ENCODE peak calls at places on chromosomes 11 and 22, in five cellular contexts. E is Peyer's patch; T is NCI-H345; Q is CD4-positive, alpha-beta T cell; Z is iPS-NIHi11. F is an unnamed sample.

GRCh38 chr22:27115816-27116256 is 458.4 kb downstream of the MIAT start:
- DNase-seq in E (no peak), Q (no peak), Z (no peak), T (no peak), F (no peak)

GRCh38 chr11:123630126-123630531 is 24.3 kb downstream of the SCN3B start:
- DNase-seq in T (no peak), Q (no peak), E (no peak), Z (no peak), F (no peak)

GRCh38 chr11:103668859-103669258 is 367.6 kb upstream of the DDI1 start:
- DNase-seq in T (no peak), E (no peak), Z (no peak), Q (no peak), F (no peak)

GRCh38 chr11:46916251-46916650 is 2.1 kb downstream of the LRP4 start:
- DNase-seq in Q (no peak), T (no peak), E (no peak), Z (no peak), F (no peak)

GRCh38 chr11:3922056-3922455 is 66.6 kb downstream of the STIM1 start:
- DNase-seq in Q (no peak), T (no peak), E (no peak), Z (no peak), F (no peak)

GRCh38 chr22:38316340-38317236 is 645 bp downstream of the CSNK1E start:
- DNase-seq in Z (peak; percentile 70), T (peak; percentile 28), E (peak; percentile 79), Q (peak; percentile 51), F (no peak)

GRCh38 chr11:17219016-17219415 is 11.2 kb upstream of the PIK3C2A start:
- DNase-seq in T (no peak), E (no peak), Q (no peak), Z (no peak), F (no peak)

GRCh38 chr11:117409511-117409910 is 81.9 kb downstream of the CEP164 start:
- DNase-seq in E (no peak), Z (no peak), Q (no peak), T (no peak), F (no peak)

GRCh38 chr11:3609416-3610265 is 32.2 kb downstream of the ART5 start:
- DNase-seq in E (no peak), T (peak; percentile 47), Z (peak; percentile 77), Q (no peak), F (no peak)

GRCh38 chr11:128346808-128347207 is 240.6 kb downstream of the ETS1 start:
- DNase-seq in Z (no peak), Q (no peak), T (no peak), E (no peak), F (no peak)

GRCh38 chr11:13896990-13897353 is 65.6 kb upstream of the SPON1 start:
- DNase-seq in T (no peak), E (no peak), Q (no peak), Z (no peak), F (no peak)

GRCh38 chr11:85718991-85719807 is 33.2 kb upstream of the CCDC89 start:
- DNase-seq in E (no peak), T (no peak), Q (no peak), Z (peak; percentile 61), F (no peak)

GRCh38 chr11:129960216-129961214 is 42.1 kb downstream of the PRDM10 start:
- DNase-seq in Z (no peak), T (no peak), Q (no peak), E (no peak), F (no peak)

GRCh38 chr11:45180888-45181594 is 34.6 kb downstream of the PRDM11 start:
- DNase-seq in E (peak; percentile 83), Z (peak; percentile 89), Q (peak; percentile 13), T (no peak), F (peak; percentile 61)

GRCh38 chr11:64723117-64723906 is at the start of gene NRXN2:
- DNase-seq in Q (peak; percentile 82), Z (peak; percentile 98), E (peak; percentile 83), T (peak; percentile 87), F (no peak)

GRCh38 chr11:113468666-113469345 is 6.4 kb downstream of the DRD2 start:
- DNase-seq in Z (no peak), Q (no peak), T (no peak), E (no peak), F (no peak)

GRCh38 chr11:123227763-123228488 is 32.9 kb upstream of the CLMP start:
- DNase-seq in E (no peak), Q (no peak), Z (no peak), T (no peak), F (no peak)

GRCh38 chr11:116656011-116656410 is 116.8 kb downstream of the BUD13 start:
- DNase-seq in Q (no peak), T (no peak), Z (no peak), E (no peak), F (no peak)

GRCh38 chr11:15888596-15889345 is 467.6 kb downstream of the SOX6 start:
- DNase-seq in T (no peak), Z (no peak), Q (no peak), E (no peak), F (no peak)

GRCh38 chr11:115552773-115553438 is 48.7 kb upstream of the CADM1 start:
- DNase-seq in Q (no peak), Z (no peak), E (no peak), T (no peak), F (no peak)

GRCh38 chr22:48340191-48340590 is 1487.5 kb downstream of the BRD1 start:
- DNase-seq in Z (no peak), T (no peak), E (peak; percentile 26), Q (no peak), F (no peak)

GRCh38 chr11:19890308-19890707 is 177.7 kb downstream of the NAV2 start:
- DNase-seq in E (no peak), Z (peak; percentile 20), T (no peak), Q (no peak), F (no peak)

GRCh38 chr11:33912405-33913361 is 20.8 kb upstream of the LMO2 start:
- DNase-seq in E (no peak), Q (no peak), T (peak; percentile 25), Z (no peak), F (peak; percentile 75)

GRCh38 chr22:21633481-21633880 is 921 bp downstream of the CCDC116 start:
- DNase-seq in Q (no peak), E (no peak), Z (no peak), T (no peak), F (no peak)

GRCh38 chr11:59782080-59782479 is 26.9 kb downstream of the STX3 start:
- DNase-seq in T (no peak), E (no peak), Z (no peak), Q (no peak), F (no peak)

GRCh38 chr11:117072517-117073218 is 25.6 kb downstream of the SIK3 start:
- DNase-seq in Z (no peak), E (no peak), Q (no peak), T (no peak), F (no peak)

GRCh38 chr11:3106736-3107524 is 49.7 kb upstream of the CARS1 start:
- DNase-seq in E (peak; percentile 29), Z (peak; percentile 52), Q (no peak), T (peak; percentile 26), F (no peak)

GRCh38 chr11:12143461-12144258 is 33.3 kb downstream of the MICAL2 start:
- DNase-seq in T (no peak), E (no peak), Z (no peak), Q (no peak), F (no peak)

GRCh38 chr11:25625094-25625493 is 706.8 kb upstream of the ANO3 start:
- DNase-seq in Z (no peak), T (peak; percentile 7), Q (no peak), E (no peak), F (no peak)

GRCh38 chr11:131771471-131771870 is 401.1 kb downstream of the NTM start:
- DNase-seq in Z (no peak), T (no peak), Q (no peak), E (no peak), F (no peak)

GRCh38 chr11:85052636-85053035 is 574.5 kb downstream of the DLG2 start:
- DNase-seq in T (no peak), Z (no peak), Q (no peak), E (no peak), F (no peak)

GRCh38 chr11:79025622-79026021 is 415.2 kb downstream of the TENM4 start:
- DNase-seq in Q (no peak), E (no peak), Z (peak; percentile 33), T (no peak), F (no peak)

GRCh38 chr11:8283510-8284272 is 20.0 kb upstream of the LMO1 start:
- DNase-seq in T (no peak), Z (peak; percentile 70), E (peak; percentile 40), Q (no peak), F (no peak)

GRCh38 chr11:13965337-13965736 is 2.8 kb downstream of the SPON1 start:
- DNase-seq in T (no peak), E (peak; percentile 69), Z (peak; percentile 40), Q (no peak), F (no peak)

GRCh38 chr11:22725079-22725478 is 58.7 kb downstream of the GAS2 start:
- DNase-seq in E (no peak), T (no peak), Q (no peak), Z (no peak), F (no peak)

GRCh38 chr22:47129902-47130301 is 367.5 kb downstream of the TBC1D22A start:
- DNase-seq in Q (no peak), E (peak; percentile 92), Z (no peak), T (no peak), F (peak; percentile 69)

GRCh38 chr11:35352107-35352888 is 67.1 kb downstream of the SLC1A2 start:
- DNase-seq in Z (no peak), Q (no peak), E (no peak), T (no peak), F (no peak)

GRCh38 chr22:48960576-48960975 is 867.1 kb downstream of the BRD1 start:
- DNase-seq in Q (no peak), T (no peak), Z (no peak), E (no peak), F (peak; percentile 17)